ENCODE peak calls at places on chromosomes 2 and 18, in six cellular contexts. One of them, this sample, is unnamed.

GRCh38 chr18:63848159-63848558 is 39.3 kb upstream of the SERPINB2 start:
- DNase-seq in endothelial cell of umbilical vein: peak
- DNase-seq in H1: no peak
- DNase-seq in GM12878: no peak
- DNase-seq in HCT116: peak
- DNase-seq in WTC11: no peak
- DNase-seq in this sample: peak

GRCh38 chr2:190537765-190538164 is 3.2 kb upstream of the NEMP2 start:
- DNase-seq in HCT116: no peak
- DNase-seq in GM12878: no peak
- DNase-seq in WTC11: no peak
- DNase-seq in endothelial cell of umbilical vein: no peak
- DNase-seq in H1: no peak
- DNase-seq in this sample: no peak

GRCh38 chr2:159684796-159685195 is 27.5 kb upstream of the MARCHF7 start:
- DNase-seq in GM12878: no peak
- DNase-seq in H1: no peak
- DNase-seq in WTC11: no peak
- DNase-seq in HCT116: peak
- DNase-seq in endothelial cell of umbilical vein: peak
- DNase-seq in this sample: peak

GRCh38 chr2:5673861-5674240 is 18.3 kb upstream of the SOX11 start:
- DNase-seq in H1: no peak
- DNase-seq in WTC11: no peak
- DNase-seq in GM12878: no peak
- DNase-seq in endothelial cell of umbilical vein: no peak
- DNase-seq in HCT116: no peak
- DNase-seq in this sample: no peak

GRCh38 chr2:237498341-237498740 is 11.3 kb downstream of the MLPH start:
- DNase-seq in WTC11: no peak
- DNase-seq in HCT116: no peak
- DNase-seq in endothelial cell of umbilical vein: no peak
- DNase-seq in GM12878: no peak
- DNase-seq in H1: no peak
- DNase-seq in this sample: no peak

GRCh38 chr2:203225423-203226039 is 13.3 kb upstream of the CYP20A1 start:
- DNase-seq in HCT116: peak
- DNase-seq in GM12878: no peak
- DNase-seq in endothelial cell of umbilical vein: peak
- DNase-seq in H1: peak
- DNase-seq in WTC11: peak
- DNase-seq in this sample: peak

GRCh38 chr2:159454185-159454584 is 162.2 kb downstream of the BAZ2B start:
- DNase-seq in WTC11: no peak
- DNase-seq in GM12878: no peak
- DNase-seq in HCT116: no peak
- DNase-seq in endothelial cell of umbilical vein: no peak
- DNase-seq in H1: no peak
- DNase-seq in this sample: peak

GRCh38 chr2:17538844-17539554 is 1.5 kb upstream of the VSNL1 start:
- DNase-seq in endothelial cell of umbilical vein: peak
- DNase-seq in HCT116: peak
- DNase-seq in H1: peak
- DNase-seq in GM12878: no peak
- DNase-seq in WTC11: peak
- DNase-seq in this sample: peak

GRCh38 chr18:68316636-68317035 is 398.3 kb downstream of the TMX3 start:
- DNase-seq in HCT116: no peak
- DNase-seq in H1: no peak
- DNase-seq in WTC11: no peak
- DNase-seq in endothelial cell of umbilical vein: peak
- DNase-seq in GM12878: no peak
- DNase-seq in this sample: no peak

GRCh38 chr2:84701880-84702279 is 179.0 kb downstream of the TRABD2A start:
- DNase-seq in WTC11: no peak
- DNase-seq in endothelial cell of umbilical vein: no peak
- DNase-seq in H1: no peak
- DNase-seq in GM12878: no peak
- DNase-seq in HCT116: no peak
- DNase-seq in this sample: no peak

GRCh38 chr2:85409719-85410583 is at the start of gene CAPG:
- DNase-seq in WTC11: peak
- DNase-seq in GM12878: no peak
- DNase-seq in HCT116: no peak
- DNase-seq in H1: peak
- DNase-seq in endothelial cell of umbilical vein: no peak
- DNase-seq in this sample: peak

GRCh38 chr2:85258194-85258605 is 69.6 kb downstream of the TGOLN2 start:
- DNase-seq in H1: no peak
- DNase-seq in WTC11: no peak
- DNase-seq in endothelial cell of umbilical vein: no peak
- DNase-seq in HCT116: no peak
- DNase-seq in GM12878: no peak
- DNase-seq in this sample: no peak

GRCh38 chr2:70632966-70633365 is 79.3 kb upstream of the TGFA start:
- DNase-seq in HCT116: no peak
- DNase-seq in endothelial cell of umbilical vein: no peak
- DNase-seq in WTC11: no peak
- DNase-seq in GM12878: no peak
- DNase-seq in H1: no peak
- DNase-seq in this sample: no peak

GRCh38 chr2:160842286-160842685 is 317.9 kb upstream of the TANK start:
- DNase-seq in H1: no peak
- DNase-seq in GM12878: no peak
- DNase-seq in endothelial cell of umbilical vein: no peak
- DNase-seq in WTC11: no peak
- DNase-seq in HCT116: no peak
- DNase-seq in this sample: no peak

GRCh38 chr2:146363731-146364130 is 1481.1 kb upstream of the ACVR2A start:
- DNase-seq in WTC11: no peak
- DNase-seq in GM12878: no peak
- DNase-seq in endothelial cell of umbilical vein: no peak
- DNase-seq in HCT116: no peak
- DNase-seq in H1: no peak
- DNase-seq in this sample: no peak

GRCh38 chr2:150063432-150063889 is 424.0 kb downstream of the RND3 start:
- DNase-seq in WTC11: no peak
- DNase-seq in H1: no peak
- DNase-seq in endothelial cell of umbilical vein: peak
- DNase-seq in GM12878: no peak
- DNase-seq in HCT116: no peak
- DNase-seq in this sample: no peak

GRCh38 chr2:111178730-111179405 is 58.2 kb downstream of the BCL2L11 start:
- DNase-seq in H1: no peak
- DNase-seq in WTC11: no peak
- DNase-seq in endothelial cell of umbilical vein: no peak
- DNase-seq in GM12878: no peak
- DNase-seq in HCT116: no peak
- DNase-seq in this sample: peak

GRCh38 chr2:36397040-36397616 is 41.5 kb downstream of the CRIM1 start:
- DNase-seq in HCT116: no peak
- DNase-seq in GM12878: no peak
- DNase-seq in endothelial cell of umbilical vein: no peak
- DNase-seq in H1: no peak
- DNase-seq in WTC11: no peak
- DNase-seq in this sample: no peak

GRCh38 chr2:176913955-176914354 is 298.6 kb upstream of the HNRNPA3 start:
- DNase-seq in HCT116: no peak
- DNase-seq in endothelial cell of umbilical vein: no peak
- DNase-seq in H1: no peak
- DNase-seq in WTC11: no peak
- DNase-seq in GM12878: no peak
- DNase-seq in this sample: no peak

GRCh38 chr2:148947299-148947698 is 72.3 kb downstream of the KIF5C start:
- DNase-seq in GM12878: no peak
- DNase-seq in HCT116: no peak
- DNase-seq in H1: no peak
- DNase-seq in WTC11: no peak
- DNase-seq in endothelial cell of umbilical vein: no peak
- DNase-seq in this sample: no peak

GRCh38 chr2:58895849-58896248 is 654.7 kb upstream of the FANCL start:
- DNase-seq in endothelial cell of umbilical vein: no peak
- DNase-seq in WTC11: no peak
- DNase-seq in HCT116: no peak
- DNase-seq in GM12878: no peak
- DNase-seq in H1: no peak
- DNase-seq in this sample: no peak

GRCh38 chr2:96188821-96189526 is 19.7 kb downstream of the STARD7 start:
- DNase-seq in H1: no peak
- DNase-seq in HCT116: no peak
- DNase-seq in endothelial cell of umbilical vein: no peak
- DNase-seq in GM12878: no peak
- DNase-seq in WTC11: no peak
- DNase-seq in this sample: no peak
- TF ChIP-seq MAX in H1: no peak
- TF ChIP-seq MAX in HCT116: no peak
- TF ChIP-seq MAX in endothelial cell of umbilical vein: no peak
- TF ChIP-seq MAX in GM12878: no peak
- TF ChIP-seq MAX in WTC11: no peak
- TF ChIP-seq MAX in this sample: no peak

DNA sequence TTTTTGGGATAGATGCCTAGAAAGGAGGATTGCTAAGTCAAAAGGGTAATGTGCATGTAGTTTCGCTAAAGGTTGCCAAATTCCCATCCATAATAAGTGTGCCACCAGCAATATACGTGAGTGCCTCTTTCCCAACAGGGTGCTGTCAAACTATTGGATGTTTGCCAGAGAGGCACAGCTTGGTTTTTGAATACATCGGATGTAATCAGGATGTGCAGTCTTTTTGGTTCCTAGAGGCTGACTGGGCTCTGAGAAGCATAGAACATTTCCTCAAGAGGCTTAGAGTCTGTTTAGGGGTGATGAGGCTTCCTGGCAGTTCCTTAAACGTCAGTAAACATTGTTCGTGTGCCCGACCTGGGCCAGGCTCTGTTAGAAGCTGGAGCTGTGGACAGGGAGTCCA is 28.0 kb downstream of the AGAP1 start:
- DNase-seq in GM12878: no peak
- DNase-seq in HCT116: no peak
- DNase-seq in endothelial cell of umbilical vein: no peak
- DNase-seq in WTC11: no peak
- DNase-seq in H1: no peak
- DNase-seq in this sample: no peak
- TF ChIP-seq MAX in GM12878: no peak
- TF ChIP-seq MAX in HCT116: no peak
- TF ChIP-seq MAX in endothelial cell of umbilical vein: no peak
- TF ChIP-seq MAX in WTC11: no peak
- TF ChIP-seq MAX in H1: no peak
- TF ChIP-seq MAX in this sample: no peak

GRCh38 chr2:152835674-152836073 is 117.3 kb downstream of the ARL6IP6 start:
- DNase-seq in endothelial cell of umbilical vein: no peak
- DNase-seq in WTC11: no peak
- DNase-seq in GM12878: no peak
- DNase-seq in H1: no peak
- DNase-seq in HCT116: no peak
- DNase-seq in this sample: no peak
- TF ChIP-seq MAX in endothelial cell of umbilical vein: no peak
- TF ChIP-seq MAX in WTC11: no peak
- TF ChIP-seq MAX in GM12878: no peak
- TF ChIP-seq MAX in H1: no peak
- TF ChIP-seq MAX in HCT116: no peak
- TF ChIP-seq MAX in this sample: no peak

GRCh38 chr2:166256902-166257301 is 118.8 kb downstream of the SCN9A start:
- DNase-seq in HCT116: no peak
- DNase-seq in WTC11: no peak
- DNase-seq in H1: no peak
- DNase-seq in GM12878: no peak
- DNase-seq in endothelial cell of umbilical vein: no peak
- DNase-seq in this sample: no peak
- TF ChIP-seq MAX in HCT116: no peak
- TF ChIP-seq MAX in WTC11: no peak
- TF ChIP-seq MAX in H1: no peak
- TF ChIP-seq MAX in GM12878: no peak
- TF ChIP-seq MAX in endothelial cell of umbilical vein: no peak
- TF ChIP-seq MAX in this sample: no peak

GRCh38 chr18:2881490-2882195 is 34.8 kb downstream of the EMILIN2 start:
- DNase-seq in H1: no peak
- DNase-seq in WTC11: no peak
- DNase-seq in endothelial cell of umbilical vein: no peak
- DNase-seq in HCT116: no peak
- DNase-seq in GM12878: no peak
- DNase-seq in this sample: no peak

GRCh38 chr18:2880473-2880872 is 33.7 kb downstream of the EMILIN2 start:
- DNase-seq in H1: no peak
- DNase-seq in HCT116: no peak
- DNase-seq in endothelial cell of umbilical vein: no peak
- DNase-seq in WTC11: no peak
- DNase-seq in GM12878: no peak
- DNase-seq in this sample: no peak

GRCh38 chr18:2883137-2883671 is 36.4 kb downstream of the EMILIN2 start:
- DNase-seq in H1: peak
- DNase-seq in GM12878: no peak
- DNase-seq in WTC11: no peak
- DNase-seq in HCT116: no peak
- DNase-seq in endothelial cell of umbilical vein: no peak
- DNase-seq in this sample: no peak

GRCh38 chr18:2882201-2882600 is 35.4 kb downstream of the EMILIN2 start:
- DNase-seq in GM12878: no peak
- DNase-seq in H1: no peak
- DNase-seq in endothelial cell of umbilical vein: no peak
- DNase-seq in WTC11: no peak
- DNase-seq in HCT116: no peak
- DNase-seq in this sample: no peak

DNA sequence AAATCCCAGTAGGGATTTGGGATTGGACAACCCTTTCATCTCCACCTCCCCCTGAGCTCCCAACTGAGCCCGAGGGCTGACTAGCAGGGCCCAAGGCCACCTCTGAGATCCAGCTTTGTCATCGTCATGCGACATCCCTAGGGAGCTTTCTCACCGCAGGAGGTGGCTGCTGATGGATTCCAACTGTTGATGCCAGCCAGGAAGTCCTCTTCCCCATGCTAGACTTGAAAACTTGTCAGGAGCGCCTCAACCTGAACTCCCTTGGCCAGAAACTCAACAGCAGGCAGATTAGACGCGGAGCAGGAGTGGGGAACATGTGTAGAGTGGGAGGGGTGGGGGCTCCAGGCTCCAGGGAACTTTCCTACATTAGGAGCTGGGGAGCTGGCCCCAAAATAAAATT is 34.3 kb downstream of the EMILIN2 start:
- DNase-seq in HCT116: no peak
- DNase-seq in H1: no peak
- DNase-seq in GM12878: no peak
- DNase-seq in endothelial cell of umbilical vein: no peak
- DNase-seq in WTC11: no peak
- DNase-seq in this sample: no peak
- TF ChIP-seq MAX in HCT116: no peak
- TF ChIP-seq MAX in H1: no peak
- TF ChIP-seq MAX in GM12878: no peak
- TF ChIP-seq MAX in endothelial cell of umbilical vein: no peak
- TF ChIP-seq MAX in WTC11: no peak
- TF ChIP-seq MAX in this sample: no peak